ENCODE peak calls at places on chromosomes 5 and 9, in six cellular contexts. I is NCI-H187 treated with DMSO at 0.1 percent for 48 hours; Q is neural progenitor cell; N is activated effector memory CD4-positive, alpha-beta T cell treated with Interleukin-2 at 50 U/mL for 16 hours; L is stimulated activated CD4-positive, alpha-beta T cell treated with anti-CD3 and anti-CD28 coated beads, TNF-alpha, amount 100 ng/mL, for 1 hour; V is mammary epithelial cell. W is an unnamed sample.

GRCh38 chr5:42591026-42591425 is 165.6 kb upstream of the CCDC152 start:
- DNase-seq in V (no peak), Q (no peak), I (no peak), N (no peak), L (no peak), W (no peak)

GRCh38 chr5:142671801-142672200 is 14.1 kb downstream of the FGF1 start:
- DNase-seq in L (no peak), V (peak), N (no peak), Q (no peak), I (no peak), W (peak)

GRCh38 chr5:54492196-54492595 is 25.4 kb upstream of the SNX18 start:
- DNase-seq in N (no peak), I (no peak), L (no peak), Q (no peak), V (peak), W (no peak)

GRCh38 chr9:82466616-82467251 is 478.2 kb downstream of the SPATA31D1 start:
- DNase-seq in V (no peak), L (no peak), Q (peak), I (no peak), N (no peak), W (no peak)

GRCh38 chr9:76984476-76984875 is 35.0 kb upstream of the FOXB2 start:
- DNase-seq in Q (no peak), N (no peak), L (no peak), V (no peak), I (no peak), W (no peak)

GRCh38 chr5:64183956-64184355 is 18.3 kb downstream of the RNF180 start:
- DNase-seq in Q (no peak), N (no peak), I (no peak), V (no peak), L (no peak), W (no peak)

GRCh38 chr5:117748336-117748735 is 1173.7 kb upstream of the SEMA6A start:
- DNase-seq in V (no peak), N (no peak), I (no peak), L (no peak), Q (no peak), W (no peak)

GRCh38 chr9:83062653-83063527 is at the start of gene RASEF:
- DNase-seq in V (peak), N (no peak), Q (peak), I (no peak), L (no peak), W (no peak)

GRCh38 chr5:35803221-35803651 is 53.5 kb upstream of the IL7R start:
- DNase-seq in Q (peak), L (no peak), I (no peak), N (no peak), V (no peak), W (peak)

GRCh38 chr9:69822091-69822750 is 1.6 kb downstream of the CFAP95 start:
- DNase-seq in I (no peak), N (no peak), V (peak), L (no peak), Q (peak), W (peak)

GRCh38 chr5:37121027-37121426 is 128.1 kb downstream of the CPLANE1 start:
- DNase-seq in I (no peak), V (no peak), Q (no peak), L (no peak), N (no peak), W (no peak)

GRCh38 chr9:124861342-124862229 is at the start of the genes ARPC5L and RPL35:
- DNase-seq in V (peak), I (peak), N (peak), Q (peak), L (peak), W (peak)

GRCh38 chr5:1010641-1011046 is 2.0 kb downstream of the NKD2 start:
- DNase-seq in Q (no peak), L (no peak), V (no peak), I (no peak), N (no peak), W (no peak)

GRCh38 chr5:136510481-136510880 is 145.1 kb upstream of the TRPC7 start:
- DNase-seq in L (no peak), V (no peak), I (no peak), N (no peak), Q (no peak), W (no peak)

W was measured in GM04503.